ENCODE peak calls at places on chromosomes 2 and 18, in four cellular contexts. E is K562, V is HCT116, J is HepG2. F is an unnamed sample.

GRCh38 chr2:234763051-234763909 is 188.5 kb upstream of the SH3BP4 start:
- DNase-seq in E (no peak), V (no peak), J (peak; percentile 86), F (no peak)

GRCh38 chr2:176192351-176192750 is 3.9 kb downstream of the HOXD1 start:
- DNase-seq in E (no peak), V (no peak), J (no peak), F (no peak)

GRCh38 chr2:32847734-32848133 is 99.0 kb upstream of the LTBP1 start:
- DNase-seq in E (no peak), V (no peak), J (no peak), F (no peak)

GRCh38 chr2:172496096-172496709 is 59.7 kb upstream of the PDK1 start:
- DNase-seq in E (no peak), V (no peak), J (no peak), F (no peak)

GRCh38 chr18:73615506-73615905 is 532.1 kb downstream of the FBXO15 start:
- DNase-seq in E (no peak), V (no peak), J (no peak), F (no peak)

GRCh38 chr2:8193686-8194615 is 487.9 kb upstream of the ID2 start:
- DNase-seq in E (no peak), V (no peak), J (no peak), F (no peak)

GRCh38 chr2:86298411-86299390 is 38.7 kb downstream of the REEP1 start:
- DNase-seq in E (no peak), V (no peak), J (peak; percentile 38), F (peak; percentile 30)

GRCh38 chr2:88638743-88639142 is 11.5 kb upstream of the EIF2AK3 start:
- DNase-seq in E (no peak), V (no peak), J (no peak), F (no peak)

GRCh38 chr18:11408555-11408954 is 200.8 kb upstream of the SLC35G4 start:
- DNase-seq in E (no peak), V (no peak), J (no peak), F (no peak)

GRCh38 chr18:49114556-49114955 is 163.8 kb upstream of the SMAD7 start:
- DNase-seq in E (no peak), V (no peak), J (no peak), F (no peak)

GRCh38 chr2:220120004-220120403 is 492.6 kb downstream of the SLC4A3 start:
- DNase-seq in E (no peak), V (no peak), J (no peak), F (no peak)

GRCh38 chr18:42781298-42781815 is 334.1 kb downstream of the RIT2 start:
- DNase-seq in E (no peak), V (no peak), J (no peak), F (no peak)

GRCh38 chr2:144583741-144584453 is 64.0 kb upstream of the ZEB2 start:
- DNase-seq in E (no peak), V (no peak), J (no peak), F (no peak)

GRCh38 chr2:20071397-20072383 is 20.3 kb upstream of the LAPTM4A start:
- DNase-seq in E (no peak), V (no peak), J (peak; percentile 71), F (peak; percentile 80)

GRCh38 chr2:152415231-152415642 is 80.3 kb downstream of the FMNL2 start:
- DNase-seq in E (no peak), V (peak; percentile 36), J (peak; percentile 79), F (no peak)
- TF ChIP-seq ELF1 in E (no peak), V (no peak), J (no peak), F (no peak)

DNA sequence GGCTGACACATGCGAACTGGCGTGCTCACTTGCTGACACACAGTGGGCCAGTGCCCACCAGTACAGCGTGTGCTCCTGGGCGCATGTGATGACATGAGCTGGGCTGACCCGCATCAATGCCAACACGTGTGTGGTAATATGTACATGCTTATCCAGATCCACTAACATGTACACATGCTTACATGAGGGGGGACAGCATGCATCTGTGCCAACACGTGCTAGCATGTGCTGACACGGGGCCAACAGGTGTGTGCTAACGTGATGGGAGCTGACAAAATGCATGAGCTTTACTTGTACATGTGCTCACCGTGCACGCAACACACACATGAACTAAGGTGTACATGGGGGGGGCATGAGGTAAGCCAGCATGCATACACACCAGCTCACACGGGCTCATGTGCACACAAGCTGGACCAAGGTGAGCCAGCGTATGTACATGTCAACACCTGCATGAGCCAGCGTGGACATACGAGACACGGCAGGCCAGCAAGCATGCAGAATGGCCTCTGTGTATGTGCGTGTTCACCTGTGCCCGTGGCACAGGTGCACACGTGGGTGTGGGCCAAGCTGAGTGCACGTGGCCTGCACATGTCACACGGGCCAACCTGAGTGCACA is 28.5 kb downstream of the GPC1 start:
- DNase-seq in E (no peak), V (no peak), J (no peak), F (no peak)
- TF ChIP-seq SIN3A in E (no peak), V (no peak), J (no peak), F (no peak)

DNA sequence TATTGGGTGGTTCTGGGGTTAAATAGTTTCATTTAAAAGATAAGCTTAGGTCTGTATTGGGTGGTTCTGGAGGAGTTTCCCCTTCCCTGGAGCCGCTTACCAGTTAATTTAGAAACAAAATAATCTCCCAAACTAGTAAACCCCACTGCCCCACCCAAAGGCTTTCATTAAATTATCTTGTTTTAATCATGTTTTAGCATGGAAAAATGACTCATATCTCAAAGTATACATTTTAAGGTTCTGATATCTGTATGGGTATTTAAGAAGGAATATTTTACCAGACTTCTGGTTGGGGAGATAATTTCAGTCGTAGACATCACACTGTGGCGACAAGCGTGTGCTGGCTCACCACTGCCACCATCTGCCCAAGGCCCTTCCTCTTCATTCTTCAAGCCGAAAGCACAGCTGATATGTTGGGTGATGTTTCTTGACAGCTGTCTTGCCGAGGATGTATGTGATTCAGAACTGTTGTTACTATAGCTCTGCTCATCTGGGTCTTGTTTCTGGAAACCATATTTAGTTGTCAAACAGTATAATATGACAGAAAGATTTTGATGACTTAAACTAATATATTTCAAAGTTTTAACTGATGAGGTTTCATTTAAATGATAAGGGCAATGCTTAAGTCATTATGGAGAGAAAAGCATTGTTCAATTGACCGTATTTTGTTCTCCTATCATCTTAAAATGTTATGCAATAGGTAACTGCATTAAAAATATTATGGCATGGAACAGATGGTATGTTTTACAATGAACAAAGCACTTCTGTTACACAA is 5.1 kb downstream of the FIGLA start:
- DNase-seq in E (peak; percentile 61), V (peak; percentile 41), J (peak; percentile 38), F (peak; percentile 58)
- TF ChIP-seq ELF1 in E (no peak), V (no peak), J (no peak), F (no peak)

DNA sequence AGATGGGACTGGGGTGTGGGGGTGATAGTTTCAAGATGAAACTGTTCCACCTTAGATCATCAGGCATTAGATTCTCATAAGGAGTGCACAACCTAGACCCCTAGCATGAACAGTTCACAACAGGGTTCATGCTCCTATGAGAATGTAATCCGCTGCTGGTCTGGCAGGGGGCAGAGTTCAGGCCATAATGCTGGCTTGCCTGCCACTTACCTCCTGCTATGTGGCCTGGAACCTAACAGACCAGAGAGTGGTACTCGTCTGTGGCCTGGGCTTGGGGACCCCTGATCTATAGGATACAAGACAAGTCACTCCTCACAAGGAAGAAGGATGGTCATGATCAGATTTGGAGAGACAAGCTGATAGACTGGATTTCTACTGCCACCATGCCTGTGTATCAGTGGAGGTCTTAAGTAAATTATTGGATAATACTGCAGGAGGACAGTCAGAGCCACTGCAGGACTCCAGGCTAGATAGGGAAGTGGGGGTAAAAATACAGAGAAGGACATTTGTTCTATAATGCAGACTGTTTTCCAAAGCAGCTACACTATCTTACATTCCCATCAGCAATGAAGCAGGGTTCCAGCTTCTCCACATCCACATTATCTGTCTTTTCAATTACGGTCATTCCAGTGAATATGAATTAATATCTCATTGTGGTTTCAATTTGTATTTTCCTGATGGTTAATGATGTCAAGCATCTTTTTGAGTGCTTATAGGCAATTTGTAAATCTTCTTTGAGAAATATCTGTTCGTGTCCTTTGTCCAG is 28.8 kb upstream of the APOB start:
- DNase-seq in E (no peak), V (no peak), J (peak; percentile 44), F (no peak)
- TF ChIP-seq SIN3A in E (no peak), V (no peak), J (no peak), F (no peak)